ENCODE peak calls at places on chromosomes 7 and 10, in five cellular contexts. T, W, R, F and D are unnamed samples.

GRCh38 chr10:132961-133898 is 2.0 kb upstream of the ZMYND11 start:
- DNase-seq in F (no peak), W (no peak), T (no peak), R (peak; percentile 79), D (no peak)

GRCh38 chr10:55800607-55801241 is 560.3 kb downstream of the ZWINT start:
- DNase-seq in W (no peak), F (no peak), R (no peak), T (no peak), D (no peak)

GRCh38 chr10:10208156-10208555 is 809.5 kb upstream of the CELF2 start:
- DNase-seq in T (no peak), F (no peak), R (no peak), W (no peak), D (no peak)

GRCh38 chr10:34503704-34504103 is 311.4 kb downstream of the PARD3 start:
- DNase-seq in W (no peak), T (no peak), F (no peak), R (no peak), D (no peak)

GRCh38 chr7:127713758-127714157 is 61.8 kb downstream of the SND1 start:
- DNase-seq in W (no peak), T (no peak), R (no peak), F (no peak), D (no peak)

GRCh38 chr10:125291841-125292240 is 131.5 kb upstream of the CTBP2 start:
- DNase-seq in R (no peak), W (no peak), T (no peak), F (no peak), D (no peak)

GRCh38 chr10:11163990-11164805 is 146.5 kb downstream of the CELF2 start:
- DNase-seq in W (no peak), T (no peak), F (no peak), R (no peak), D (no peak)

GRCh38 chr10:122861724-122862161 is 16.1 kb upstream of the CUZD1 start:
- DNase-seq in R (no peak), T (no peak), F (no peak), W (no peak), D (no peak)

GRCh38 chr7:31858051-31858450 is 171.0 kb downstream of the PPP1R17 start:
- DNase-seq in T (no peak), W (no peak), R (no peak), F (no peak), D (no peak)

GRCh38 chr10:12382956-12383531 is 33.7 kb downstream of the CAMK1D start:
- DNase-seq in W (no peak), R (no peak), T (no peak), F (no peak), D (no peak)

GRCh38 chr7:134948246-134948645 is 38.1 kb upstream of the AGBL3 start:
- DNase-seq in F (no peak), W (no peak), T (no peak), R (no peak), D (no peak)

GRCh38 chr10:61172182-61172926 is 228.4 kb upstream of the RHOBTB1 start:
- DNase-seq in R (no peak), F (no peak), T (no peak), W (no peak), D (no peak)

GRCh38 chr10:71288461-71288860 is 30.6 kb upstream of the SLC29A3 start:
- DNase-seq in F (no peak), R (no peak), T (peak; percentile 34), W (no peak), D (no peak)

GRCh38 chr10:97582169-97582568 is 2.0 kb upstream of the HOGA1 start:
- DNase-seq in T (no peak), R (no peak), F (no peak), W (no peak), D (no peak)

GRCh38 chr7:26169271-26169670 is 17.3 kb downstream of the NFE2L3 start:
- DNase-seq in T (no peak), W (no peak), F (no peak), R (no peak), D (no peak)

GRCh38 chr7:7596156-7596555 is 29.5 kb downstream of the MIOS start:
- DNase-seq in W (no peak), T (no peak), R (no peak), F (no peak), D (no peak)

GRCh38 chr7:45698527-45699309 is 124.5 kb downstream of the ADCY1 start:
- DNase-seq in W (peak; percentile 40), R (no peak), T (no peak), F (no peak), D (no peak)

GRCh38 chr7:116986611-116987565 is 33.6 kb downstream of the ST7 start:
- DNase-seq in R (no peak), W (no peak), T (no peak), F (no peak), D (no peak)

GRCh38 chr7:83468251-83468739 is 180.6 kb downstream of the SEMA3E start:
- DNase-seq in T (peak; percentile 52), W (peak; percentile 69), F (no peak), R (peak; percentile 95), D (peak; percentile 98)

GRCh38 chr10:100341953-100342626 is 4.9 kb upstream of the SCD start:
- DNase-seq in R (peak; percentile 88), F (peak; percentile 10), W (peak; percentile 67), T (no peak), D (peak; percentile 76)

GRCh38 chr10:71964669-71965515 is 697 bp downstream of the CHST3 start:
- DNase-seq in R (peak; percentile 77), T (peak; percentile 64), F (no peak), W (no peak), D (peak; percentile 46)

GRCh38 chr10:86753638-86754434 is 2.6 kb upstream of the BMPR1A start:
- DNase-seq in W (peak; percentile 67), T (no peak), R (no peak), F (no peak), D (peak; percentile 72)

GRCh38 chr10:67770537-67770936 is 67.5 kb downstream of the DNAJC12 start:
- DNase-seq in W (no peak), T (no peak), R (no peak), F (no peak), D (no peak)

GRCh38 chr7:64656489-64656888 is 9.4 kb upstream of the ZNF107 start:
- DNase-seq in T (no peak), R (no peak), F (no peak), W (no peak), D (no peak)

GRCh38 chr7:2863461-2864066 is 19.5 kb upstream of the GNA12 start:
- DNase-seq in F (peak; percentile 47), W (peak; percentile 87), T (peak; percentile 81), R (peak; percentile 94), D (peak; percentile 98)

GRCh38 chr10:96556003-96556402 is 30.8 kb downstream of the TM9SF3 start:
- DNase-seq in R (peak; percentile 20), T (no peak), W (no peak), F (no peak), D (peak; percentile 28)

DNA sequence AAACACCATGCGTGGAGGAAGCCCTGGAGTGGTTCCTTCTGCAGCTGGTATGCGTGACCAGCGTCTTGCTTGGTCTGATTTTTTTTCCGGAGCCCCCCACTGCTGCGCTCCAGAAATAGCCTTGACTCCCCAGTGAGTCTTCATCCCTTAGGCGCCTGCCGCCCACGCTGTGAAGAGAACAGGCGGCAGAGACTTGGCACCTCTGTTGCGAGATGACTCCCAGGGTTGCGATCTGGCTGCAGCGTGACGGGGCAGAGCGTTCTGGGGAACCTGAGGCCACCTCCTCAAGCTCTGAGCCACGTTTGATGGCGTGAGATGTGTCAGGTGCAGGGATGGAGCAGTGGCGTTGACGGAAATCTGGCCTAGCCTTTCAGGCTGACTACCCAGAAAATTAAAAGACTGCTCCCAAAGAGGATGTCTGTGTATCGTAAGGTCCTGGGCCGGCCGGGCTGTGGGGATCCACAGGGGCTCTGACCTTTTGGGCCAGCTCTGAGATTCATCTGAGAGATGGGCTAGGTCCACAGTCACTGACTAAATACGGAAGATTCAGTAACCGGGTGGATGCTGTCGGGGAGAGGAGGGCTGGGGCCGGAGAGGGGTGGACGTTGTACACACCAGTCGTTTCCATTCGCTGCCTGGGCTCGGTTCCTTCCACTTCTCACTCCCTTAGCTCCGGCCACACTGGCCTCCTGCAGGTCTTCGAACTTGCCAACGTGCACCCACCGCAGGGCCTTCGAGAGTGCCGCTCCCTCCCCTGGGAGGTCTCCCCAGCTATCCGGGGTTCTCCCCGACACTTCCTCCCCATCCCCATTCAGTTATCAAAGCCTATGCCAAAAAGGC is 33.8 kb downstream of the PFKFB3 start:
- DNase-seq in T (no peak), F (no peak), W (peak; percentile 35), R (no peak), D (no peak)
- H3K36me3 ChIP-seq in T (no peaks in the 10 kb centered on the region), F (peaks cover 8% of the 10 kb centered on the region), W (peaks cover 31% of the 10 kb centered on the region), R (peaks cover 5% of the 10 kb centered on the region), D (peaks cover 33% of the 10 kb centered on the region)

DNA sequence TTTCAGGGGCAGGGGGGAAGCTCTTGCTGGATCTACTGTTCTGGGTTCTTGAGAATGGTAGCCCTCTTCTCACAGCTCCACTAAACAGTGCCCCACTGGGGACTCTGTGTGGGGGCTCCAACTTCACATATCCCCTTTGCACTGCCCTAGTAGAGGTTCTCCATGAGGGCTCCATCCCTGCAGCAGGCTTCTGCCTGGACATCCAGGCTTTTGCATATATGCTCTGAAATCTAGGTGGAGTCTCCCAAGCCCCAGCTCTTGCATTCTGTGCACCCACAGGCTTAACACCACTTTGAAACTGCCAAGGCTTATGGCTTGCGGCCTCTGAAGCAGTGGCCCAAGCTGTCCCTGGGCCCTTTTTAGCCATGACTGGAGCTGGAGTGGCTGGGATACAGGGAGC is 150.7 kb downstream of the LRMDA start:
- DNase-seq in T (no peak), R (no peak), F (no peak), W (no peak), D (no peak)
- H3K4me3 ChIP-seq in T (no peak overlapping the region), R (no peak overlapping the region), F (no peak overlapping the region), W (no peak overlapping the region), D (no peak overlapping the region)

GRCh38 chr10:103429647-103430046 is 22.5 kb downstream of the CALHM2 start:
- DNase-seq in W (no peak), R (no peak), F (no peak), T (no peak), D (no peak)

GRCh38 chr10:103433858-103434257 is 18.3 kb downstream of the CALHM2 start:
- DNase-seq in T (no peak), F (no peak), W (no peak), R (no peak), D (peak; percentile 86)

GRCh38 chr10:103431902-103432301 is 20.3 kb downstream of the CALHM2 start:
- DNase-seq in T (no peak), R (no peak), W (no peak), F (no peak), D (no peak)

GRCh38 chr10:103428989-103429643 is 23.1 kb downstream of the CALHM2 start:
- DNase-seq in F (no peak), T (no peak), W (no peak), R (no peak), D (no peak)

GRCh38 chr10:103427866-103428265 is 24.3 kb downstream of the CALHM2 start:
- DNase-seq in R (no peak), W (no peak), F (no peak), T (no peak), D (no peak)
- H3K36me3 ChIP-seq in R (peaks cover 26% of the 10 kb centered on the region), W (peaks cover 72% of the 10 kb centered on the region), F (peaks cover 33% of the 10 kb centered on the region), T (peaks cover 12% of the 10 kb centered on the region), D (peaks cover 57% of the 10 kb centered on the region)

DNA sequence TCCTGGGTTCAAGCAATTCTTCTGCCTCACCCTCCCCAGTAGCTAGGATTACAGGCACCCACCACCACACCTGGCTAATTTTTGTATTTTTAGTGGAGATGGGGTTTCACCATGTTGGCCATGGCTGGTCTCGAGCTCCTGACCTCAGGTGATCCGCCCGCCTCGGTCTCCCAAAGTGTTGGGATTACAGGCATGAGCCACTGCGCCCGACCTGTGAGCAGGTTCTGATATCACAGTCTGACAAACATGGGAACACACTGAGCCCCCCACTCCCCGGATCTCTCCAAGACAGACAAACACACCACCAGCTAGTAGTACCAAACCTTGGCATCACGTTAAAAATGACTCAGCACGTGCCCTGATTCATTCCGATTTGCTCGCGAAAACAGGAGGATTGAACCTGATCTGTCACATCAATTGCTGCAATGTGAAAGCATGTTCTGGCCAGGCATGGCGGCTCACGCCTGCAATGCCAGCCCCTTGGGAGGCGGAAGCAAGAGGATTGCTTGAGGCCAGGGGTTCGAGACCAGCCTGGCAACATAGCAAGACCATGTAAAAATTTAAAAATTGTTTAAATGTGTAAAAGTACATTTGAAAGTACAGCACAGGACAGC is 106.5 kb downstream of the SMURF1 start:
- DNase-seq in T (no peak), W (no peak), F (no peak), R (no peak), D (no peak)
- H3K4me3 ChIP-seq in T (no peak overlapping the region), W (no peak overlapping the region), F (no peak overlapping the region), R (no peak overlapping the region), D (no peak overlapping the region)